ENCODE peak calls at places on chromosomes 16 and 17, in eight cellular contexts. C, A, B, J, S, H, Y and U are unnamed samples.
A peak's percentile ranks its signal among the peaks of the same experiment; 100 is the strongest.

GRCh38 chr17:34235389-34236028 is 19.6 kb upstream of the CCL2 start:
- DNase-seq in B (no peak), H (no peak), J (no peak), A (peak; percentile 97), Y (peak; percentile 67), C (no peak), S (no peak), U (no peak)

GRCh38 chr17:39782481-39782880 is 44.7 kb downstream of the GRB7 start:
- DNase-seq in H (no peak), C (no peak), B (peak; percentile 3), A (peak; percentile 3), Y (peak; percentile 88), S (no peak), J (peak; percentile 41), U (no peak)

GRCh38 chr16:57688987-57689771 is 5.4 kb upstream of the DRC7 start:
- DNase-seq in A (no peak), B (no peak), S (no peak), C (no peak), H (peak; percentile 60), Y (no peak), J (no peak), U (no peak)

GRCh38 chr17:69358688-69359596 is 32.0 kb upstream of the ABCA5 start:
- DNase-seq in J (no peak), S (peak; percentile 44), H (no peak), A (peak; percentile 3), C (peak; percentile 26), Y (no peak), B (no peak), U (no peak)

GRCh38 chr17:37848690-37849616 is 75.3 kb upstream of the TBC1D3K start:
- DNase-seq in J (peak; percentile 6), S (no peak), A (peak; percentile 34), C (peak; percentile 89), H (no peak), B (peak; percentile 74), Y (peak; percentile 43), U (peak; percentile 21)

GRCh38 chr17:35373532-35373983 is at the start of gene SLFN11:
- DNase-seq in Y (peak; percentile 95), C (no peak), S (no peak), H (peak; percentile 69), J (no peak), B (peak; percentile 97), A (peak; percentile 92), U (peak; percentile 93)

GRCh38 chr17:5438716-5439445 is at the start of gene C1QBP:
- DNase-seq in Y (peak; percentile 95), B (peak; percentile 91), J (peak; percentile 96), C (peak; percentile 91), S (peak; percentile 85), H (peak; percentile 99), A (peak; percentile 96), U (peak; percentile 87)

GRCh38 chr16:56408379-56409098 is 16.8 kb downstream of the AMFR start:
- DNase-seq in B (no peak), Y (no peak), H (no peak), C (no peak), S (peak; percentile 75), A (no peak), J (no peak), U (no peak)

GRCh38 chr16:425740-426114 is 278 bp downstream of the RAB11FIP3 start:
- DNase-seq in A (no peak), J (no peak), H (no peak), C (no peak), S (no peak), Y (no peak), B (no peak), U (no peak)

GRCh38 chr17:1109606-1110523 is 69.9 kb downstream of the ABR start:
- DNase-seq in C (no peak), H (peak; percentile 74), Y (no peak), S (peak; percentile 39), J (peak; percentile 40), A (no peak), B (no peak), U (no peak)

GRCh38 chr16:66326995-66327513 is 39.4 kb upstream of the CDH5 start:
- DNase-seq in J (no peak), Y (no peak), S (peak; percentile 74), H (peak; percentile 66), C (no peak), B (peak; percentile 23), A (no peak), U (no peak)

GRCh38 chr17:50379733-50380132 is 6.7 kb downstream of the EME1 start:
- DNase-seq in J (no peak), Y (no peak), B (no peak), C (no peak), H (no peak), A (no peak), S (no peak), U (no peak)

GRCh38 chr17:78208486-78208885 is 5.6 kb upstream of the BIRC5 start:
- DNase-seq in J (no peak), H (no peak), C (no peak), S (no peak), B (no peak), Y (no peak), A (no peak), U (no peak)

GRCh38 chr17:30396612-30397011 is 17.9 kb downstream of the CPD start:
- DNase-seq in Y (no peak), A (no peak), H (no peak), B (no peak), C (no peak), J (no peak), S (no peak), U (no peak)

GRCh38 chr17:75850928-75851692 is 4.0 kb downstream of the WBP2 start:
- DNase-seq in B (no peak), C (no peak), S (no peak), J (no peak), A (no peak), H (no peak), Y (no peak), U (no peak)

GRCh38 chr17:34626141-34626681 is 46.8 kb downstream of the TMEM132E start:
- DNase-seq in J (no peak), H (peak; percentile 67), Y (peak; percentile 5), A (no peak), B (no peak), C (no peak), S (no peak), U (no peak)

GRCh38 chr16:12661656-12662172 is 142.0 kb downstream of the CPPED1 start:
- DNase-seq in C (peak; percentile 6), Y (peak; percentile 21), S (peak; percentile 76), J (peak; percentile 30), H (no peak), B (peak; percentile 23), A (peak; percentile 65), U (no peak)

GRCh38 chr16:57262841-57263584 is 18.0 kb downstream of the ARL2BP start:
- DNase-seq in Y (no peak), B (no peak), C (no peak), J (no peak), H (peak; percentile 54), A (no peak), S (no peak), U (no peak)

DNA sequence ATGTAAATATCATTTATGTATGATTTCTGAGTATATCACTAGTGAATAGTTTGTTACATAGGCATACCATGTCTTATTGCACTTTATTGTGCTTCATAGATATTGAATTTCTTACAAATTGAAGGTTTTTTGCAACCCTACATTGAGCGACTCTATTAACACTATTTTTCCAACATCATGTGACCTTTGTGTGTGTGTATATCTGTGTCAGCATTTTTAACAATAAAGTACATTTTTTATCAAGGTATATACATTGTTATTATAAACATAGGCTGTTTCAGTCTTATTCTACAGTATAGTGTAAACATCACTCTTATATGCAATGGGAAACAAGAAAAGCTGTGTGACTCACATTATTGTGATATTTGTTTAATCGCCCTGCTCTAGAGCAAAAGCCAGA is 1944.9 kb downstream of the TP53TG3F start:
- DNase-seq in H (no peak), Y (no peak), J (no peak), A (no peak), B (no peak), S (no peak), C (no peak), U (no peak)
- H3K9me3 ChIP-seq in H (no peaks in the 10 kb centered on the region), Y (no peaks in the 10 kb centered on the region), J (no peaks in the 10 kb centered on the region), A (peaks cover 8% of the 10 kb centered on the region), B (no peaks in the 10 kb centered on the region), S (peaks cover 87% of the 10 kb centered on the region), C (peaks cover 6% of the 10 kb centered on the region), U (peaks cover 7% of the 10 kb centered on the region)

DNA sequence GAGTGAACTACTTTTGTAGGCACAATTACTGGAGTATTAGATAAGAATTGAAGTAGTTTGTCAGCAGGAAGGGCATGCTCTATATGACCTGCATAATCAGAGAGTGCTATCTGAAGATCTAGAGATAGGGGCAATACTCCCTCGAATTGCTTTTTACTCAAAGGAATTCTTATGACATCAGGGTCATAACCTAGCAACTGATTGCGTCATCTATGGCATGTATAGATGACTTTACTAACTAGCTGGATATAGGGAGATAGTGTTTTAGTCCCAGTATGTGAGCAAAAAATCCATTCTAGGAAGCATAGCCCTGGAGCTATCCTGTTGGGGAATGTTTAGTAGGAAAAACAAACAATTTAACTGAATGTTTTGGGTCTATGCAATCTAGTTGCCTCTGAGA is 109.5 kb upstream of the ZNF267 start:
- DNase-seq in B (no peak), J (no peak), C (no peak), A (no peak), Y (no peak), H (no peak), S (no peak), U (no peak)
- H3K9me3 ChIP-seq in B (no peaks in the 10 kb centered on the region), J (peaks cover 33% of the 10 kb centered on the region), C (peaks cover 6% of the 10 kb centered on the region), A (peaks cover 11% of the 10 kb centered on the region), Y (peaks cover 9% of the 10 kb centered on the region), H (peaks cover 11% of the 10 kb centered on the region), S (peaks cover 88% of the 10 kb centered on the region), U (peaks cover 38% of the 10 kb centered on the region)

DNA sequence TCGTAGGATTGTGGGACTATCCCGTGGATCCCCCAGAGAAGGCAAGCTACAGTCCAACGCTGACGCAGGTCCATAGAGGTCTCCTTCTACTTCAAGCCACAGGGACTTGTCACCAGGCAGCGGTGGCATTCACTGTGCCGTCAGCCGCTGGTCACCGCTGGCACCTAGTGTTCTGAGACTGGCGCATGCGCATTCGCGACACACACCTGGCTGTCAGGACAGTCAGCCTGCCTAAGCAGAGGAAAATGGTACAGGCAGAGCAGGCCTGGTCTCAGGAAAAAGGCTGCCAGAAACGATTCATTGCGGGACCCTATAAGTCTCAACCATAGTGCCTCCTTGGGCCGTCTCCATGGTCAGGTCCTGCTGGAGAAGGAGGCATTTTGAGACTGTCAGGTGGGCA is 138.0 kb upstream of the WSB1 start:
- DNase-seq in A (no peak), J (no peak), B (no peak), H (no peak), S (no peak), C (no peak), Y (no peak), U (no peak)
- H3K9me3 ChIP-seq in A (no peaks in the 10 kb centered on the region), J (no peaks in the 10 kb centered on the region), B (no peaks in the 10 kb centered on the region), H (no peaks in the 10 kb centered on the region), S (no peaks in the 10 kb centered on the region), C (no peaks in the 10 kb centered on the region), Y (no peaks in the 10 kb centered on the region), U (peaks cover 20% of the 10 kb centered on the region)

DNA sequence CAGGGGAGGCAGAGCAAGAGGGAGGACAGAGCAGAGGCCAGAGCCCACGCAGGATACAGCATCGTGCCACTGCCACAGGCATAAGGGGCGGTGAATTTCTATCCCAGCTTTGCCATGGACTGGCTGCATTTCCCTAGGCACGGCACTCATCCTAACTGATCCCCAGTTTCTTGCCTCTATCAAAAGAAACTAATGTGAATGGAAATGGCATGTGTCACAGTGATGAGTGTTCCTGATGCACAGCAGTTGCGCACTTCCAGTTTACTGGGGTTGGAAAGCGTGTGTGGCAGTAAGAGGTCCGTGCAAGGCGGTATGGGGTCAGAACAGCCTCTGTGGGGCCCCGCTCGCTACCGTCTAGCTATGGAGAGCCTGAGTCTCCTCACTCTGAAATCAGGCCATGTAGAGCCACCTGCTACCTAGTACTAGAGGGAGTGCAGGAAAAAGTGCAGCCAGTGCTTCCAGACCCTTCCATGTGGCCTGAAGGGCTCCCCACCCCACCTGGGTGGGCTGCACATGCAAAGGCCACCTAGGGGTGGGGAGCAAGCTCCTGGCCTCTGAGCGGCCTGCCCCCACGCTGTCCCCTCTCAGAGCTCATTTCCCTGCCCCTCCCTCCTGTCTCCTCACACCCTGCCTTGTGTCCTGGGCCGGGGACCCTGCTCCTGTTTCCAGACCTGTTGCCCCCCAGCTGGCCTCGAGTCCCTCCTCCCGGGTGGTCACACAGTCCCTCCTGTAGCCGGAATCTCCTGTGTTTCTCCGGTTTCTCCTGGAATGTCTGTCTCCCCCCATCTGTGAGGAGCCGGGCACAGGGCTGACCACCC is 5.0 kb upstream of the KCNJ18 start:
- DNase-seq in B (no peak), Y (no peak), S (no peak), J (no peak), A (no peak), H (no peak), C (no peak), U (no peak)
- H3K9me3 ChIP-seq in B (no peaks in the 10 kb centered on the region), Y (no peaks in the 10 kb centered on the region), S (no peaks in the 10 kb centered on the region), J (no peaks in the 10 kb centered on the region), A (peaks cover 7% of the 10 kb centered on the region), H (no peaks in the 10 kb centered on the region), C (no peaks in the 10 kb centered on the region), U (peaks cover 88% of the 10 kb centered on the region)